ENCODE peak calls at places on chromosomes 3 and 15, in six cellular contexts. One of them, this sample, is unnamed. For H3K36me3, the result is how much of the 10 kb centered on the place peaks cover.

GRCh38 chr3:8776406-8776805 is 7.0 kb upstream of the OXTR start:
- DNase-seq in uterus: no peak
- DNase-seq in SJCRH30: no peak
- DNase-seq in neural progenitor cell: no peak
- DNase-seq in tibial artery: no peak
- DNase-seq in psoas muscle: no peak
- DNase-seq in this sample: no peak

GRCh38 chr3:30146978-30147377 is 459.4 kb upstream of the TGFBR2 start:
- DNase-seq in uterus: no peak
- DNase-seq in SJCRH30: no peak
- DNase-seq in psoas muscle: no peak
- DNase-seq in neural progenitor cell: peak
- DNase-seq in tibial artery: no peak
- DNase-seq in this sample: no peak

GRCh38 chr15:59885832-59886231 is 118.3 kb upstream of the FOXB1 start:
- DNase-seq in neural progenitor cell: no peak
- DNase-seq in psoas muscle: no peak
- DNase-seq in uterus: no peak
- DNase-seq in SJCRH30: peak
- DNase-seq in tibial artery: no peak
- DNase-seq in this sample: no peak

GRCh38 chr15:60184579-60184978 is 180.5 kb downstream of the FOXB1 start:
- DNase-seq in neural progenitor cell: no peak
- DNase-seq in uterus: no peak
- DNase-seq in psoas muscle: no peak
- DNase-seq in SJCRH30: no peak
- DNase-seq in tibial artery: no peak
- DNase-seq in this sample: no peak

GRCh38 chr15:80856400-80856799 is 77.2 kb downstream of the CEMIP start:
- DNase-seq in SJCRH30: peak
- DNase-seq in tibial artery: no peak
- DNase-seq in psoas muscle: no peak
- DNase-seq in uterus: no peak
- DNase-seq in neural progenitor cell: peak
- DNase-seq in this sample: no peak

GRCh38 chr3:189813652-189814245 is 182.6 kb downstream of the TP63 start:
- DNase-seq in uterus: no peak
- DNase-seq in neural progenitor cell: peak
- DNase-seq in SJCRH30: no peak
- DNase-seq in tibial artery: no peak
- DNase-seq in psoas muscle: peak
- DNase-seq in this sample: no peak

GRCh38 chr15:77836116-77836798 is 203.5 kb upstream of the LINGO1 start:
- DNase-seq in tibial artery: peak
- DNase-seq in SJCRH30: peak
- DNase-seq in neural progenitor cell: peak
- DNase-seq in uterus: no peak
- DNase-seq in psoas muscle: no peak
- DNase-seq in this sample: no peak

GRCh38 chr3:156997351-156997750 is 162.6 kb downstream of the CCNL1 start:
- DNase-seq in uterus: no peak
- DNase-seq in SJCRH30: peak
- DNase-seq in neural progenitor cell: no peak
- DNase-seq in psoas muscle: no peak
- DNase-seq in tibial artery: no peak
- DNase-seq in this sample: no peak

GRCh38 chr3:187702507-187703033 is at the start of gene RTP2:
- DNase-seq in SJCRH30: no peak
- DNase-seq in psoas muscle: no peak
- DNase-seq in neural progenitor cell: no peak
- DNase-seq in tibial artery: no peak
- DNase-seq in uterus: no peak
- DNase-seq in this sample: no peak

GRCh38 chr3:33886015-33886414 is 87.6 kb downstream of the PDCD6IP start:
- DNase-seq in SJCRH30: no peak
- DNase-seq in uterus: no peak
- DNase-seq in neural progenitor cell: no peak
- DNase-seq in tibial artery: no peak
- DNase-seq in psoas muscle: no peak
- DNase-seq in this sample: no peak

GRCh38 chr15:100667405-100668320 is 65.3 kb downstream of the ASB7 start:
- DNase-seq in neural progenitor cell: no peak
- DNase-seq in uterus: peak
- DNase-seq in SJCRH30: peak
- DNase-seq in psoas muscle: no peak
- DNase-seq in tibial artery: no peak
- DNase-seq in this sample: no peak

GRCh38 chr3:17372811-17373210 is 369.6 kb downstream of the TBC1D5 start:
- DNase-seq in SJCRH30: no peak
- DNase-seq in tibial artery: no peak
- DNase-seq in psoas muscle: no peak
- DNase-seq in uterus: no peak
- DNase-seq in neural progenitor cell: no peak
- DNase-seq in this sample: no peak

GRCh38 chr3:9302425-9303181 is 53.2 kb upstream of the SRGAP3 start:
- DNase-seq in SJCRH30: peak
- DNase-seq in tibial artery: peak
- DNase-seq in psoas muscle: peak
- DNase-seq in neural progenitor cell: peak
- DNase-seq in uterus: peak
- DNase-seq in this sample: peak

GRCh38 chr3:59127071-59127470 is 77.2 kb upstream of the CFAP20DC start:
- DNase-seq in neural progenitor cell: no peak
- DNase-seq in psoas muscle: no peak
- DNase-seq in SJCRH30: no peak
- DNase-seq in tibial artery: no peak
- DNase-seq in uterus: no peak
- DNase-seq in this sample: no peak

GRCh38 chr3:42855547-42856380 is 19.9 kb downstream of the CYP8B1 start:
- DNase-seq in SJCRH30: no peak
- DNase-seq in uterus: no peak
- DNase-seq in neural progenitor cell: no peak
- DNase-seq in psoas muscle: no peak
- DNase-seq in tibial artery: no peak
- DNase-seq in this sample: no peak

GRCh38 chr15:58551764-58552504 is 120.1 kb downstream of the LIPC start:
- DNase-seq in neural progenitor cell: no peak
- DNase-seq in SJCRH30: peak
- DNase-seq in tibial artery: no peak
- DNase-seq in psoas muscle: no peak
- DNase-seq in uterus: no peak
- DNase-seq in this sample: no peak

GRCh38 chr3:46076606-46077005 is 49.3 kb upstream of the XCR1 start:
- DNase-seq in SJCRH30: no peak
- DNase-seq in neural progenitor cell: no peak
- DNase-seq in tibial artery: no peak
- DNase-seq in uterus: no peak
- DNase-seq in psoas muscle: no peak
- DNase-seq in this sample: no peak

GRCh38 chr15:38536201-38536676 is 28.4 kb downstream of the RASGRP1 start:
- DNase-seq in neural progenitor cell: no peak
- DNase-seq in tibial artery: no peak
- DNase-seq in psoas muscle: peak
- DNase-seq in SJCRH30: peak
- DNase-seq in uterus: peak
- DNase-seq in this sample: no peak

GRCh38 chr3:156576887-156577427 is 22.0 kb upstream of the SSR3 start:
- DNase-seq in tibial artery: no peak
- DNase-seq in uterus: no peak
- DNase-seq in neural progenitor cell: no peak
- DNase-seq in SJCRH30: no peak
- DNase-seq in psoas muscle: no peak
- DNase-seq in this sample: no peak

GRCh38 chr15:88652456-88653199 is 13.8 kb downstream of the ISG20 start:
- DNase-seq in psoas muscle: no peak
- DNase-seq in SJCRH30: no peak
- DNase-seq in uterus: no peak
- DNase-seq in tibial artery: peak
- DNase-seq in neural progenitor cell: no peak
- DNase-seq in this sample: no peak

GRCh38 chr15:47331796-47332480 is 385.4 kb upstream of the SEMA6D start:
- DNase-seq in tibial artery: no peak
- DNase-seq in psoas muscle: no peak
- DNase-seq in uterus: no peak
- DNase-seq in neural progenitor cell: no peak
- DNase-seq in SJCRH30: no peak
- DNase-seq in this sample: no peak

GRCh38 chr3:12400795-12401194 is 83.5 kb upstream of the TSEN2 start:
- DNase-seq in neural progenitor cell: no peak
- DNase-seq in SJCRH30: no peak
- DNase-seq in uterus: no peak
- DNase-seq in psoas muscle: no peak
- DNase-seq in tibial artery: no peak
- DNase-seq in this sample: no peak

GRCh38 chr3:195129644-195130492 is 141.1 kb downstream of the XXYLT1 start:
- DNase-seq in SJCRH30: no peak
- DNase-seq in uterus: no peak
- DNase-seq in tibial artery: no peak
- DNase-seq in neural progenitor cell: no peak
- DNase-seq in psoas muscle: no peak
- DNase-seq in this sample: no peak

GRCh38 chr3:61425356-61425755 is 136.0 kb upstream of the PTPRG start:
- DNase-seq in tibial artery: no peak
- DNase-seq in uterus: no peak
- DNase-seq in psoas muscle: no peak
- DNase-seq in SJCRH30: no peak
- DNase-seq in neural progenitor cell: no peak
- DNase-seq in this sample: no peak

GRCh38 chr3:109161487-109162108 is 25.1 kb downstream of the C3orf85 start:
- DNase-seq in psoas muscle: no peak
- DNase-seq in neural progenitor cell: no peak
- DNase-seq in SJCRH30: no peak
- DNase-seq in tibial artery: no peak
- DNase-seq in uterus: no peak
- DNase-seq in this sample: no peak

GRCh38 chr3:52679139-52679538 is 6.6 kb downstream of the PBRM1 start:
- DNase-seq in tibial artery: no peak
- DNase-seq in SJCRH30: no peak
- DNase-seq in psoas muscle: no peak
- DNase-seq in neural progenitor cell: no peak
- DNase-seq in uterus: no peak
- DNase-seq in this sample: no peak
- H3K36me3 ChIP-seq in tibial artery: under half
- H3K36me3 ChIP-seq in SJCRH30: under half
- H3K36me3 ChIP-seq in psoas muscle: half or more
- H3K36me3 ChIP-seq in neural progenitor cell: under half
- H3K36me3 ChIP-seq in uterus: under half
- H3K36me3 ChIP-seq in this sample: under half

DNA sequence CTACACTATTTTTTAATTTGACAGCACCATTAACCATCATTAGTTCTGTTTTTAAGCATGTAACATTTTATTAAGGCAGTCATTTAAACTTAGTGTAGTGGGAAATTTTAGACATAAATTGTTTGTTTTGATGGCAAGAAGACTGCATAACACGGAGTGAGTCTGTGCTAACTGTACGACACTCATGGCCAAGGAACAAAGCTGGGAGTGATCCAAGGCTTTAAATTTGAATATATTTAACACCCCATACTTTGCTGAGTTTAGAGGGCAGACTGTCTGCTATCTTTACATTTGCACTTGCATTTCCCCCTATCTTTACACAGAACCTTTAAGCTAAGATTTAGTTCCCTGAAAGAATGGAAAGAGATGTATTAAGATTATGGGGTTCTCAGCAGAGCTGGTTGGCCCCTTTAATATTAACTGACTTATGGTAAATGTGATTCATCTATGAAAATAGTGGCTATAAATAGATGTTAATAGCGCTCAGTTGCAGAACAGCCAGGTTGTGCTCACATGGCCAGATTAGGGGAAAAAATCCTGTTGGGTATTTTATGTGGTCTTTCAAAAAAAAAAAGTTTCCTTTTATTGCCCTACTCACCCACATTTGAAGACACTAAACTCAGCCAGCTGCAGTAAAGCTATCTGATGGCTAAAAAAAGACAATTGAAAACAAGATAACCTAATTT is 120.8 kb downstream of the CMSS1 start:
- DNase-seq in uterus: no peak
- DNase-seq in SJCRH30: no peak
- DNase-seq in neural progenitor cell: no peak
- DNase-seq in tibial artery: no peak
- DNase-seq in psoas muscle: no peak
- DNase-seq in this sample: no peak
- H3K27ac ChIP-seq in uterus: peak
- H3K27ac ChIP-seq in SJCRH30: no peak
- H3K27ac ChIP-seq in neural progenitor cell: no peak
- H3K27ac ChIP-seq in tibial artery: peak
- H3K27ac ChIP-seq in psoas muscle: peak
- H3K27ac ChIP-seq in this sample: no peak

DNA sequence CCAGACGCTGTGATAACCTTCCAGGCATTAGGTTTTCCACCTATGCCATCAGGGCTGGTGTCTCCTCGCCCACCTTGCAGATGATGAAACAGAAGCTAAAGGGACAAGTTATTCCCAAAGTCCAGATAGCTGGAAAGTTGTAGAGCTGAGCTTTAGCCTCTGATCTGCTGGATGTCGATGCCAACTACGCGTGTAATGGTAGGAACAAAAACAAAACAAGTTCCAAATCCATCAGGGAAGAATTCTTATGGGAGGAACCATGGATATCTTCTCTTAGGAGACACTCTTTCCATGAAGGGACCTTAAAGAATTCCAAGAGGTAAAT is 28.1 kb upstream of the RHO start:
- DNase-seq in SJCRH30: no peak
- DNase-seq in psoas muscle: no peak
- DNase-seq in uterus: no peak
- DNase-seq in neural progenitor cell: no peak
- DNase-seq in tibial artery: no peak
- DNase-seq in this sample: no peak
- H3K36me3 ChIP-seq in SJCRH30: under half
- H3K36me3 ChIP-seq in psoas muscle: under half
- H3K36me3 ChIP-seq in uterus: under half
- H3K36me3 ChIP-seq in neural progenitor cell: under half
- H3K36me3 ChIP-seq in tibial artery: under half
- H3K36me3 ChIP-seq in this sample: under half

DNA sequence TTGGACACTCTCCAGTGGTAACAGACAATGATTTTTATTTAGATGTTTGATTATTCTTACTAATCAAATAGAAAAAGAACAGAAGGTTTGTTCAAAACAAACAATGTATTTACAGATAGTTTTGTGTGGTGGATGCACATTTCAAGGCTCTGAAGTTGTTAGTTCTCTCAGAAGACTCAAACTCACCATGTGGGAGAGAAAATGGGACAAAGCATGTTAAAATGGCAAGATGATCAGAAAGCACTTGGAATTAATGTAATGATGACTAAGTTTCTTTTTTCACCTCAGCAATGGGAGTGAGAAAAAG is 450.5 kb upstream of the KCNMB2 start:
- DNase-seq in neural progenitor cell: no peak
- DNase-seq in tibial artery: no peak
- DNase-seq in SJCRH30: no peak
- DNase-seq in uterus: no peak
- DNase-seq in psoas muscle: no peak
- DNase-seq in this sample: no peak
- H3K27ac ChIP-seq in neural progenitor cell: no peak
- H3K27ac ChIP-seq in tibial artery: no peak
- H3K27ac ChIP-seq in SJCRH30: no peak
- H3K27ac ChIP-seq in uterus: peak
- H3K27ac ChIP-seq in psoas muscle: peak
- H3K27ac ChIP-seq in this sample: peak

This sample was measured in Panc1.